ENCODE peak calls at places on chromosomes 11 and 22, in four cellular contexts. A, B, H and X are unnamed samples.

GRCh38 chr22:43777204-43777671 is 34.9 kb downstream of the EFCAB6 start:
- DNase-seq in A (no peak), H (no peak), B (no peak), X (peak)

GRCh38 chr11:45857834-45858492 is 10.7 kb downstream of the CRY2 start:
- DNase-seq in B (peak), A (no peak), H (no peak), X (peak)

GRCh38 chr11:64226507-64227051 is 505 bp downstream of the NUDT22 start:
- DNase-seq in A (peak), B (peak), H (peak), X (no peak)

GRCh38 chr11:109000531-109000930 is 335.7 kb downstream of the DDX10 start:
- DNase-seq in H (no peak), B (no peak), A (no peak), X (no peak)

GRCh38 chr11:117428856-117429229 is 101.2 kb downstream of the CEP164 start:
- DNase-seq in A (no peak), H (no peak), B (no peak), X (no peak)

GRCh38 chr11:66081505-66081904 is 11.4 kb downstream of the PACS1 start:
- DNase-seq in A (peak), B (no peak), H (peak), X (peak)

GRCh38 chr11:71267807-71268421 is 15.5 kb upstream of the SHANK2 start:
- DNase-seq in B (no peak), H (no peak), A (no peak), X (no peak)

GRCh38 chr11:63985812-63986155 is 454 bp upstream of the OTUB1 start:
- DNase-seq in B (no peak), H (peak), A (peak), X (peak)

GRCh38 chr11:122405788-122406341 is 249.7 kb upstream of the UBASH3B start:
- DNase-seq in H (no peak), B (no peak), A (no peak), X (peak)

GRCh38 chr11:59776210-59777066 is 21.3 kb downstream of the STX3 start:
- DNase-seq in H (peak), B (no peak), A (no peak), X (no peak)

GRCh38 chr11:16986434-16987204 is 27.6 kb downstream of the PLEKHA7 start:
- DNase-seq in A (peak), H (peak), B (no peak), X (no peak)